ENCODE peak calls at places on chromosome 3, in ten cellular contexts. A, T, K, M, Z, J, D, L, V and E are unnamed samples.

GRCh38 chr3:65412591-65412990 is 626.1 kb downstream of the MAGI1 start:
- DNase-seq in A (no peak), T (no peak), K (no peak), M (no peak), Z (no peak), J (peak), D (peak), L (no peak), V (peak), E (peak)

GRCh38 chr3:67790043-67790442 is 135.6 kb upstream of the SUCLG2 start:
- DNase-seq in A (peak), T (peak), K (peak), M (peak), Z (peak), J (no peak), D (peak), L (no peak), V (peak), E (no peak)

GRCh38 chr3:115385935-115386334 is 237.4 kb upstream of the GAP43 start:
- DNase-seq in A (no peak), T (no peak), K (no peak), M (no peak), Z (no peak), J (no peak), D (no peak), L (no peak), V (no peak), E (no peak)

GRCh38 chr3:31392568-31392967 is 140.2 kb upstream of the STT3B start:
- DNase-seq in A (no peak), T (no peak), K (no peak), M (no peak), Z (no peak), J (no peak), D (no peak), L (no peak), V (no peak), E (no peak)

GRCh38 chr3:15903776-15904720 is 106.3 kb upstream of the ANKRD28 start:
- DNase-seq in A (no peak), T (no peak), K (no peak), M (no peak), Z (no peak), J (no peak), D (no peak), L (no peak), V (no peak), E (no peak)

GRCh38 chr3:22236490-22237271 is 485.7 kb upstream of the ZNF385D start:
- DNase-seq in A (no peak), T (no peak), K (no peak), M (no peak), Z (peak), J (no peak), D (peak), L (no peak), V (no peak), E (no peak)

GRCh38 chr3:48428088-48428862 is 1.6 kb downstream of the PLXNB1 start:
- DNase-seq in A (no peak), T (no peak), K (peak), M (no peak), Z (no peak), J (no peak), D (no peak), L (no peak), V (peak), E (peak)

GRCh38 chr3:72887723-72888545 is at the start of gene GXYLT2:
- DNase-seq in A (peak), T (no peak), K (peak), M (no peak), Z (peak), J (no peak), D (peak), L (peak), V (peak), E (peak)

GRCh38 chr3:126501054-126501453 is 16.5 kb downstream of the UROC1 start:
- DNase-seq in A (no peak), T (no peak), K (no peak), M (no peak), Z (no peak), J (no peak), D (no peak), L (no peak), V (no peak), E (no peak)

GRCh38 chr3:64686446-64686908 is 1.3 kb downstream of the ADAMTS9 start:
- DNase-seq in A (peak), T (no peak), K (peak), M (no peak), Z (no peak), J (no peak), D (peak), L (no peak), V (no peak), E (no peak)

GRCh38 chr3:23704316-23704715 is 101.4 kb upstream of the UBE2E1 start:
- DNase-seq in A (no peak), T (no peak), K (no peak), M (no peak), Z (peak), J (no peak), D (no peak), L (no peak), V (no peak), E (no peak)

GRCh38 chr3:77348244-77348855 is 308.5 kb downstream of the ROBO2 start:
- DNase-seq in A (peak), T (no peak), K (peak), M (no peak), Z (peak), J (no peak), D (peak), L (no peak), V (no peak), E (no peak)

GRCh38 chr3:56931816-56932215 is 128.6 kb upstream of the SPATA12 start:
- DNase-seq in A (no peak), T (no peak), K (no peak), M (no peak), Z (no peak), J (no peak), D (no peak), L (no peak), V (no peak), E (no peak)

GRCh38 chr3:43426388-43426787 is 140.0 kb downstream of the SNRK start:
- DNase-seq in A (no peak), T (no peak), K (no peak), M (no peak), Z (no peak), J (no peak), D (no peak), L (no peak), V (no peak), E (no peak)

GRCh38 chr3:69081583-69082262 is 1.6 kb upstream of the UBA3 start:
- DNase-seq in A (no peak), T (no peak), K (peak), M (no peak), Z (no peak), J (peak), D (peak), L (no peak), V (no peak), E (no peak)

GRCh38 chr3:71066356-71066755 is 517.2 kb downstream of the FOXP1 start:
- DNase-seq in A (no peak), T (no peak), K (no peak), M (no peak), Z (no peak), J (no peak), D (no peak), L (no peak), V (no peak), E (no peak)

GRCh38 chr3:41933154-41933676 is 28.7 kb downstream of the ULK4 start:
- DNase-seq in A (peak), T (peak), K (no peak), M (no peak), Z (peak), J (no peak), D (peak), L (no peak), V (no peak), E (peak)

GRCh38 chr3:48119495-48120193 is 68.6 kb downstream of the CDC25A start:
- DNase-seq in A (peak), T (no peak), K (no peak), M (no peak), Z (peak), J (no peak), D (peak), L (no peak), V (peak), E (no peak)

GRCh38 chr3:26245236-26245635 is 377.3 kb upstream of the LRRC3B start:
- DNase-seq in A (no peak), T (no peak), K (no peak), M (no peak), Z (no peak), J (no peak), D (no peak), L (no peak), V (no peak), E (no peak)

GRCh38 chr3:97911459-97911858 is 60.8 kb downstream of the RIOX2 start:
- DNase-seq in A (no peak), T (no peak), K (no peak), M (no peak), Z (no peak), J (no peak), D (no peak), L (no peak), V (no peak), E (no peak)

GRCh38 chr3:9130318-9131110 is 118.9 kb downstream of the SRGAP3 start:
- DNase-seq in A (no peak), T (no peak), K (no peak), M (no peak), Z (no peak), J (peak), D (no peak), L (no peak), V (no peak), E (no peak)

GRCh38 chr3:53796161-53796560 is 50.1 kb downstream of the CHDH start:
- DNase-seq in A (no peak), T (no peak), K (no peak), M (no peak), Z (no peak), J (peak), D (no peak), L (no peak), V (no peak), E (no peak)

GRCh38 chr3:24259901-24260512 is 234.6 kb downstream of the THRB start:
- DNase-seq in A (peak), T (no peak), K (no peak), M (no peak), Z (peak), J (no peak), D (peak), L (no peak), V (no peak), E (no peak)

GRCh38 chr3:185656321-185656840 is 70.3 kb downstream of the SENP2 start:
- DNase-seq in A (peak), T (peak), K (no peak), M (no peak), Z (peak), J (no peak), D (peak), L (no peak), V (peak), E (no peak)

GRCh38 chr3:193269343-193269742 is 28.3 kb downstream of the PLAAT1 start:
- DNase-seq in A (no peak), T (no peak), K (no peak), M (no peak), Z (no peak), J (no peak), D (no peak), L (no peak), V (no peak), E (no peak)

GRCh38 chr3:189842681-189843602 is 211.8 kb downstream of the TP63 start:
- DNase-seq in A (no peak), T (no peak), K (peak), M (no peak), Z (no peak), J (no peak), D (no peak), L (no peak), V (no peak), E (peak)

GRCh38 chr3:75272708-75273107 is 391.4 kb upstream of the FRG2C start:
- DNase-seq in A (peak), T (peak), K (no peak), M (no peak), Z (peak), J (no peak), D (peak), L (no peak), V (no peak), E (no peak)

GRCh38 chr3:126361211-126361610 is 4.0 kb upstream of the KLF15 start:
- DNase-seq in A (no peak), T (no peak), K (no peak), M (no peak), Z (no peak), J (no peak), D (no peak), L (no peak), V (no peak), E (no peak)

GRCh38 chr3:56089739-56090138 is 378.5 kb downstream of the ERC2 start:
- DNase-seq in A (no peak), T (no peak), K (no peak), M (no peak), Z (no peak), J (no peak), D (peak), L (no peak), V (no peak), E (no peak)

GRCh38 chr3:172087198-172087597 is 47.8 kb downstream of the FNDC3B start:
- DNase-seq in A (no peak), T (no peak), K (no peak), M (no peak), Z (no peak), J (no peak), D (no peak), L (no peak), V (no peak), E (no peak)

GRCh38 chr3:156035158-156035557 is 85.2 kb upstream of the KCNAB1 start:
- DNase-seq in A (no peak), T (no peak), K (no peak), M (no peak), Z (no peak), J (no peak), D (no peak), L (no peak), V (no peak), E (no peak)

GRCh38 chr3:159828542-159828943 is 160.1 kb upstream of the IL12A start:
- DNase-seq in A (peak), T (no peak), K (no peak), M (no peak), Z (peak), J (peak), D (peak), L (no peak), V (no peak), E (peak)

GRCh38 chr3:12325594-12326295 is 36.9 kb downstream of the PPARG start:
- DNase-seq in A (peak), T (no peak), K (no peak), M (no peak), Z (no peak), J (no peak), D (no peak), L (no peak), V (no peak), E (no peak)

GRCh38 chr3:14379842-14380241 is 22.6 kb upstream of the SLC6A6 start:
- DNase-seq in A (no peak), T (no peak), K (no peak), M (no peak), Z (no peak), J (no peak), D (no peak), L (no peak), V (no peak), E (no peak)

GRCh38 chr3:46867550-46867898 is 4.3 kb upstream of the MYL3 start:
- DNase-seq in A (no peak), T (no peak), K (no peak), M (no peak), Z (peak), J (no peak), D (peak), L (no peak), V (peak), E (no peak)

GRCh38 chr3:41095702-41096101 is 103.6 kb upstream of the CTNNB1 start:
- DNase-seq in A (no peak), T (no peak), K (no peak), M (no peak), Z (peak), J (no peak), D (no peak), L (no peak), V (no peak), E (no peak)

GRCh38 chr3:100779475-100779874 is 70.2 kb downstream of the TFG start:
- DNase-seq in A (no peak), T (no peak), K (no peak), M (no peak), Z (no peak), J (no peak), D (no peak), L (no peak), V (no peak), E (no peak)

GRCh38 chr3:182165234-182165633 is 453.5 kb downstream of the SOX2 start:
- DNase-seq in A (no peak), T (no peak), K (peak), M (no peak), Z (no peak), J (no peak), D (peak), L (no peak), V (no peak), E (no peak)

GRCh38 chr3:187987919-187988318 is 166.0 kb upstream of the LPP start:
- DNase-seq in A (no peak), T (no peak), K (no peak), M (peak), Z (no peak), J (no peak), D (no peak), L (no peak), V (no peak), E (no peak)

GRCh38 chr3:161600185-161600584 is 103.6 kb downstream of the OTOL1 start:
- DNase-seq in A (no peak), T (no peak), K (no peak), M (no peak), Z (no peak), J (no peak), D (no peak), L (no peak), V (no peak), E (no peak)